ENCODE peak calls at places on chromosomes 11 and 22, in seven cellular contexts. One of them, this sample, is unnamed.

GRCh38 chr11:94787798-94788197 is 19.6 kb downstream of the AMOTL1 start:
- DNase-seq in dorsolateral prefrontal cortex: no peak
- DNase-seq in AG04449: no peak
- DNase-seq in M059J: peak
- DNase-seq in cardiac muscle cell: no peak
- DNase-seq in mesenteric fat pad: no peak
- DNase-seq in amniotic stem cell: no peak
- DNase-seq in this sample: peak

GRCh38 chr11:65979261-65979759 is 17.8 kb downstream of the SART1 start:
- DNase-seq in dorsolateral prefrontal cortex: no peak
- DNase-seq in AG04449: no peak
- DNase-seq in M059J: no peak
- DNase-seq in cardiac muscle cell: no peak
- DNase-seq in mesenteric fat pad: no peak
- DNase-seq in amniotic stem cell: no peak
- DNase-seq in this sample: no peak

GRCh38 chr11:125141686-125142535 is 22.6 kb upstream of the PKNOX2 start:
- DNase-seq in dorsolateral prefrontal cortex: no peak
- DNase-seq in AG04449: no peak
- DNase-seq in M059J: peak
- DNase-seq in cardiac muscle cell: peak
- DNase-seq in mesenteric fat pad: no peak
- DNase-seq in amniotic stem cell: no peak
- DNase-seq in this sample: peak

GRCh38 chr11:117248341-117248740 is 15.9 kb downstream of the RNF214 start:
- DNase-seq in dorsolateral prefrontal cortex: no peak
- DNase-seq in AG04449: no peak
- DNase-seq in M059J: no peak
- DNase-seq in cardiac muscle cell: no peak
- DNase-seq in mesenteric fat pad: no peak
- DNase-seq in amniotic stem cell: no peak
- DNase-seq in this sample: no peak

GRCh38 chr11:128929991-128930390 is 12.7 kb downstream of the TP53AIP1 start:
- DNase-seq in dorsolateral prefrontal cortex: no peak
- DNase-seq in AG04449: no peak
- DNase-seq in M059J: peak
- DNase-seq in cardiac muscle cell: peak
- DNase-seq in mesenteric fat pad: no peak
- DNase-seq in amniotic stem cell: no peak
- DNase-seq in this sample: no peak

GRCh38 chr22:32480238-32480637 is 5.6 kb downstream of the FBXO7 start:
- DNase-seq in dorsolateral prefrontal cortex: no peak
- DNase-seq in AG04449: no peak
- DNase-seq in M059J: no peak
- DNase-seq in cardiac muscle cell: no peak
- DNase-seq in mesenteric fat pad: no peak
- DNase-seq in amniotic stem cell: no peak
- DNase-seq in this sample: no peak

GRCh38 chr11:117387992-117388765 is 60.5 kb downstream of the CEP164 start:
- DNase-seq in dorsolateral prefrontal cortex: no peak
- DNase-seq in AG04449: peak
- DNase-seq in M059J: peak
- DNase-seq in cardiac muscle cell: no peak
- DNase-seq in mesenteric fat pad: peak
- DNase-seq in amniotic stem cell: no peak
- DNase-seq in this sample: no peak

GRCh38 chr22:20864186-20864908 is 5.5 kb downstream of the SNAP29 start:
- DNase-seq in dorsolateral prefrontal cortex: no peak
- DNase-seq in AG04449: no peak
- DNase-seq in M059J: no peak
- DNase-seq in cardiac muscle cell: no peak
- DNase-seq in mesenteric fat pad: no peak
- DNase-seq in amniotic stem cell: no peak
- DNase-seq in this sample: no peak

GRCh38 chr11:58493676-58494075 is 14.2 kb downstream of the OR5B21 start:
- DNase-seq in dorsolateral prefrontal cortex: no peak
- DNase-seq in AG04449: no peak
- DNase-seq in M059J: no peak
- DNase-seq in cardiac muscle cell: no peak
- DNase-seq in mesenteric fat pad: no peak
- DNase-seq in amniotic stem cell: no peak
- DNase-seq in this sample: no peak

GRCh38 chr11:82930734-82931133 is 29.2 kb downstream of the DDIAS start:
- DNase-seq in dorsolateral prefrontal cortex: no peak
- DNase-seq in AG04449: no peak
- DNase-seq in M059J: no peak
- DNase-seq in cardiac muscle cell: no peak
- DNase-seq in mesenteric fat pad: no peak
- DNase-seq in amniotic stem cell: no peak
- DNase-seq in this sample: no peak

GRCh38 chr11:111205622-111206385 is 39.7 kb upstream of the POU2AF2 start:
- DNase-seq in dorsolateral prefrontal cortex: no peak
- DNase-seq in AG04449: no peak
- DNase-seq in M059J: peak
- DNase-seq in cardiac muscle cell: no peak
- DNase-seq in mesenteric fat pad: no peak
- DNase-seq in amniotic stem cell: no peak
- DNase-seq in this sample: no peak

This sample was measured in adrenal gland.